ENCODE peak calls at places on chromosomes 7 and 10, in five cellular contexts. N is HT-29, C is IMR-90, E is T-helper 2 cell, R is BJ. U is an unnamed sample.

GRCh38 chr10:21993360-21994001 is 10.0 kb downstream of the DNAJC1 start:
- DNase-seq in N (peak), C (peak), E (no peak), R (no peak), U (no peak)

GRCh38 chr7:112995091-112995824 is 91.4 kb downstream of the GPR85 start:
- DNase-seq in N (no peak), C (peak), E (no peak), R (peak), U (no peak)

GRCh38 chr7:149375234-149376008 is 85.4 kb downstream of the ZNF777 start:
- DNase-seq in N (peak), C (no peak), E (no peak), R (no peak), U (no peak)

GRCh38 chr10:22229756-22230330 is 12.0 kb upstream of the EBLN1 start:
- DNase-seq in N (peak), C (no peak), E (no peak), R (no peak), U (no peak)

GRCh38 chr7:91850455-91850854 is 30.0 kb downstream of the MTERF1 start:
- DNase-seq in N (no peak), C (peak), E (no peak), R (no peak), U (no peak)

GRCh38 chr10:112360308-112361270 is 13.3 kb upstream of the ACSL5 start:
- DNase-seq in N (no peak), C (peak), E (no peak), R (no peak), U (no peak)

GRCh38 chr10:26455567-26456315 is 17.6 kb downstream of the APBB1IP start:
- DNase-seq in N (no peak), C (no peak), E (no peak), R (no peak), U (no peak)

GRCh38 chr10:86345296-86346168 is 21.1 kb downstream of the GRID1 start:
- DNase-seq in N (peak), C (no peak), E (no peak), R (peak), U (no peak)

GRCh38 chr10:77315511-77316129 is 322.0 kb downstream of the KCNMA1 start:
- DNase-seq in N (no peak), C (no peak), E (no peak), R (no peak), U (no peak)

GRCh38 chr7:88546808-88547207 is 212.7 kb upstream of the ZNF804B start:
- DNase-seq in N (peak), C (no peak), E (no peak), R (no peak), U (no peak)

GRCh38 chr10:132096223-132096622 is 30.5 kb downstream of the JAKMIP3 start:
- DNase-seq in N (peak), C (peak), E (no peak), R (peak), U (peak)

GRCh38 chr7:85262891-85263290 is 76.0 kb upstream of the SEMA3D start:
- DNase-seq in N (no peak), C (no peak), E (no peak), R (no peak), U (no peak)

U was measured in HTR-8/SVneo.